ENCODE peak calls at places on chromosomes 1 and 21, in four cellular contexts. Q, I, M and C are unnamed samples.

GRCh38 chr1:206967096-206967851 is 3.0 kb downstream of the FCAMR start:
- DNase-seq in Q (no peak), I (no peak), M (peak), C (no peak)

GRCh38 chr1:39892611-39893595 is 8.8 kb downstream of the MYCL start:
- DNase-seq in Q (peak), I (peak), M (no peak), C (peak)

GRCh38 chr1:61163794-61164193 is 81.4 kb downstream of the NFIA start:
- DNase-seq in Q (no peak), I (no peak), M (no peak), C (no peak)

GRCh38 chr1:21161842-21162241 is 14.9 kb downstream of the EIF4G3 start:
- DNase-seq in Q (no peak), I (no peak), M (no peak), C (no peak)

GRCh38 chr1:153540394-153541361 is at the start of gene S100A5:
- DNase-seq in Q (no peak), I (no peak), M (no peak), C (no peak)

GRCh38 chr1:94976996-94977548 is 50.2 kb upstream of the CNN3 start:
- DNase-seq in Q (no peak), I (no peak), M (no peak), C (no peak)

GRCh38 chr21:34801519-34802132 is 132.8 kb downstream of the CLIC6 start:
- DNase-seq in Q (peak), I (no peak), M (no peak), C (peak)

GRCh38 chr1:164320780-164321683 is 238.0 kb upstream of the PBX1 start:
- DNase-seq in Q (no peak), I (no peak), M (no peak), C (peak)

GRCh38 chr1:89550995-89551394 is 26.4 kb downstream of the LRRC8B start:
- DNase-seq in Q (peak), I (no peak), M (no peak), C (peak)

GRCh38 chr1:67355745-67356424 is 48.2 kb downstream of the IL12RB2 start:
- DNase-seq in Q (peak), I (no peak), M (no peak), C (no peak)

GRCh38 chr1:38128926-38129453 is 82.4 kb upstream of the POU3F1 start:
- DNase-seq in Q (no peak), I (no peak), M (no peak), C (no peak)

GRCh38 chr1:116345830-116346229 is 27.2 kb upstream of the ATP1A1 start:
- DNase-seq in Q (no peak), I (no peak), M (no peak), C (peak)

GRCh38 chr1:66533804-66534745 is at the start of gene SGIP1:
- DNase-seq in Q (peak), I (no peak), M (no peak), C (peak)

GRCh38 chr1:70864302-70864701 is 183.3 kb downstream of the PTGER3 start:
- DNase-seq in Q (no peak), I (no peak), M (no peak), C (no peak)

GRCh38 chr21:45528028-45528705 is 14.1 kb downstream of the SLC19A1 start:
- DNase-seq in Q (no peak), I (no peak), M (no peak), C (peak)

GRCh38 chr21:32921632-32922230 is 104.0 kb upstream of the OLIG2 start:
- DNase-seq in Q (peak), I (no peak), M (no peak), C (peak)

GRCh38 chr1:197395209-197395608 is 127.2 kb downstream of the CRB1 start:
- DNase-seq in Q (no peak), I (no peak), M (no peak), C (no peak)

GRCh38 chr1:61073871-61074270 is 8.5 kb upstream of the NFIA start:
- DNase-seq in Q (no peak), I (no peak), M (no peak), C (no peak)

GRCh38 chr1:97743129-97743528 is 177.7 kb downstream of the DPYD start:
- DNase-seq in Q (no peak), I (no peak), M (no peak), C (no peak)

GRCh38 chr1:11784993-11785769 is 20.6 kb downstream of the MTHFR start:
- DNase-seq in Q (peak), I (peak), M (no peak), C (peak)

GRCh38 chr1:39663559-39663958 is 8.3 kb downstream of the NT5C1A start:
- DNase-seq in Q (peak), I (no peak), M (no peak), C (peak)

GRCh38 chr1:83905315-83905907 is 93.5 kb downstream of the TTLL7 start:
- DNase-seq in Q (peak), I (no peak), M (no peak), C (no peak)

DNA sequence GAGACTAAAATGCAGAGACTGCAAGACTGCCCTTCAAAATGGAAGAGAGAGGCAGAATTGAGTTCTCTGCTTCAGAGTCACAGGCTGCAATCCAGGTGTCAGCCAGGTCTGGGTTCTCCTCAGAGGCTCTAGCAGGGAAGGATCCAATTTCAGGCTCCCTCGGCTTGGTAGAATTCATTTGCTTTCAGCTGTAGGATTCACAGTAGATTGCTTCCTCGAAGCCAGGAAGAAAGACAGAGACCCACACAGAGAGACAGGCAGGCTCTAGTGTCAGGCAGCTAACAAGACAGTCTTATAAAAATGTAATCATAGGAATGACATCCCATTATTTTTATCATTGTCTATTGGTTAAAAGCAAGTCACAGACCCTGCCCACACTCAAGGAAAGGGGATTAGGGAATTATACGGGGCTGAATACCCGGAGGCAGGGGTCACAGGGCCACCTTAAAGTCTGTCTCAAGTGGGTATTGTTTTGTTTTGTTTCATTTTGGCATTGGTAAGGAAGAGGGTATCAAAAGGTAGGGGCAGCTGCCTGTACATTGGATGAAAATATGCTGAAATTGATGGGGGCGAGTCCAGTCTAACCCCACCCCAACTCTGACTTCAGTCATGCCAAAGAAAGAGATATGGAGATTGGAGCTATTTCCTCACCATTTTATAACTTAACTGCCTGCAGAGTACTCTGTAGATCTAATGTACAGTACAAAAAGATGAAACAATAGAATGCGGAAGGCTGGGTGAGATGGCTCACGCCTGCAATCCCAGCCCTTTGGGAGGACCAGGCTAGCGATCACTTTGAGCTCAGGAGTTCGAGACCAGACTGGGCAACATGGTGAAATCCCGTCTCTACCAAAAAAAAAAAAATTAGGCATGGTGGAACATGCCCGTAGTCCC is 9.5 kb upstream of the TBCE start:
- DNase-seq in Q (no peak), I (no peak), M (no peak), C (peak)
- TF ChIP-seq CBFB in Q (no peak), I (no peak), M (no peak), C (no peak)

GRCh38 chr1:233704882-233705723 is 91.2 kb downstream of the KCNK1 start:
- DNase-seq in Q (no peak), I (no peak), M (no peak), C (no peak)

GRCh38 chr1:233704125-233704881 is 90.4 kb downstream of the KCNK1 start:
- DNase-seq in Q (no peak), I (no peak), M (no peak), C (no peak)

GRCh38 chr1:233695901-233696300 is 82.0 kb downstream of the KCNK1 start:
- DNase-seq in Q (no peak), I (no peak), M (no peak), C (no peak)

DNA sequence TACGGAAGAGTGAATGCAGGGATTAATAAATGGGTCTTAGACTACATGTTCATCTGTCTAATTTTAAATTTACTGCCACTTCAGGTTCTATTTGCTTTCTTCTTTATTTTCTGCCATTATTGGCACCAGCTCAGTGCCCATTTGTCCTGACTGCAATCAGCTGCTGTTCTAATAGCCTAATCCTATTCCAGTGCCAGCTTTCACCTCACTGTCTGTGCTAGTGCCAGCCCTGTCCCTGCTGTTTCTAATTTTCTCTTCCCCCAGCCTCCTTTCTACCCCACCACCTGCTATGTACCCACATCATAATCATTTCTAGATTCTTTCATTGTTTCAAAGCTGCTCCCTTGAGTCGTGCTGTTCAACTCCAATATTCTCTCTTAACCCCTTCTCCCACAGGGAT is 86.4 kb downstream of the KCNK1 start:
- DNase-seq in Q (no peak), I (no peak), M (no peak), C (no peak)
- TF ChIP-seq CBFB in Q (no peak), I (no peak), M (no peak), C (no peak)

DNA sequence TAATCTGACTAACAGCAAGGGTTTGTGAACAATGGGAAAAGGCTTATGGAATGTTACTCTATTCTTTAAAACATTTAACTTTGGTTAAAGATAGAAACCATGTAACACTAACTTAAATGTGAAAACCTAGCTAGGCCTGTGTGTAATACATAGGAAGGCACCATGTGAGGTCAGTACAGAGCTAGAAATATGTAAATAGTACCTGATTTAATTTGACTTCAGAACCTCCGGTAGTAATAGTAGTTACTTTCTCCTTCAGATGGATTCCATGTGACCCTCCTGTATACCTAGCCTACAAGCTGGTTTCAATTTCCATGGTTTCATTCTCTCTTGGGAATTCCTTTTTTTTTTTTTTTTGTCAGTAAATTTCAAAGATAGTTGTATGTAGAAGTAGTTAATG is 1.3 kb downstream of the MTF2 start:
- DNase-seq in Q (peak), I (peak), M (peak), C (no peak)
- TF ChIP-seq CBFB in Q (no peak), I (no peak), M (no peak), C (no peak)

DNA sequence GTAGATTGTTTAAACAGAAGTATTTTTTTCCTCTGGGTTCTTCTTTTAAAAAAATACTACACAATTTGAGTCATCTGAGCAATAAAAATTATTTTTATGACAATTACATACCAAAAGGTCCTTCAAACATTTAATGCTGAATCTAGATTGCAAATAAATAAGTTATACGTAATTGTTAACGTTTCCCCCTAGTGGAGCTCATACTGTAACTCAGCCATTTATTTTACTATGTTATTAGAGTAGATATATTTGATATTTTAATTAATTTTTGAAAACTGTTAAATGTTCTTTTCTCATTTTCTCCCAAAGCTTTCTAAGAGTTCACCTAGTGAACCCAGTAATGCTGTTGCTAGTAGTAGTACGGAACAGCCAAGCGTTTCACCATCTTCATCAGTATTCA is 33.5 kb downstream of the ZMYM1 start:
- DNase-seq in Q (no peak), I (no peak), M (no peak), C (no peak)
- TF ChIP-seq CBFB in Q (no peak), I (no peak), M (no peak), C (no peak)

DNA sequence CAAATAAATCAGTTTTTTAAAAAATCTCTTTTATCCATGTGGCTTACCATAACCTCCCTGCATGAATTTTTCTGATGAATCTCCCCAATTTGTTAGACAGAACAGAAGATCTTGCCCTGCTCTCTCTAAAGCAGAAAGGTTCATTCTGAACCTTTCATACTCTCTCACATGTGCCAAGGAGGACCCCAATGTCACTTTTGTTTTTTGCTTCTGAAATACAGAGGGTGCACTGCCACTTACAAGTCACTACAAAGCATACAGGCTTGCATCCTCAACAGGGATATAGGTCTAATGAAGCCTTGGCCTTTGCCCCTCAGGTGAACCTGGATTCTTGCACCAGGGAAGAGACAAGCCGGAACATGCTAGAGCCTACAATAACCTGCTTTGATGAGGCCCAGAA is 4.8 kb downstream of the RGS4 start:
- DNase-seq in Q (no peak), I (no peak), M (no peak), C (no peak)
- TF ChIP-seq CBFB in Q (no peak), I (no peak), M (no peak), C (no peak)

GRCh38 chr1:1540015-1540816 is at the start of gene TMEM240:
- DNase-seq in Q (no peak), I (no peak), M (no peak), C (peak)
- TF ChIP-seq CBFB in Q (no peak), I (no peak), M (no peak), C (no peak)

DNA sequence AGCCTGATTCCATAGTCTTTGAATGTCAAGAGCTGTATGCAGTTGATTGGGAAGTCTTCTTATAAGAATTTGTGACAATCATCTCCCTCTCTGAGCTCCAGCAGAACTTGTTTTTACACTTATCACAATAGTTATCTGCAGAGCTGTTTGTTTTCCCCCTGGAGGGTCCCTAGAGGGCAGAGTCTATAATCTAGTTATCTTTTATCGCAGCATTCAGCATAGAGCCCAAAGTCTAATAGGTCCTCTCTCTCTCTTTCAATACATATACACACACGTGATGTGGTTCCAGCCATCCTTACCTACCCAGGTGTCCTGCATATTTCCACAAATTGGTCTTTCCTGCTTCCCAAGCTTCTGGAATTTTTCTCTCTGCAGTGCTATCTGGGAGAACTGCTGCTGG is 229.5 kb upstream of the KIAA0040 start:
- DNase-seq in Q (no peak), I (no peak), M (no peak), C (no peak)
- TF ChIP-seq CBFB in Q (no peak), I (no peak), M (no peak), C (no peak)